ENCODE peak calls at places on chromosomes 1 and 21, in seven cellular contexts. P, J, D, Q, F, Z and I are unnamed samples. For H3K4me1, the result is how much of the 10 kb centered on the place peaks cover.

GRCh38 chr21:34599534-34600101 is 15.3 kb downstream of the RCAN1 start:
- DNase-seq in P (no peak), J (no peak), D (no peak), Q (no peak), F (no peak), Z (no peak), I (no peak)

GRCh38 chr1:230915079-230915478 is 46.8 kb upstream of the C1orf198 start:
- DNase-seq in P (no peak), J (no peak), D (no peak), Q (no peak), F (peak), Z (no peak), I (no peak)

GRCh38 chr1:11576109-11576875 is 77.9 kb downstream of the FBXO2 start:
- DNase-seq in P (no peak), J (peak), D (no peak), Q (no peak), F (no peak), Z (no peak), I (no peak)

GRCh38 chr1:116716391-116716790 is 37.8 kb upstream of the CD2 start:
- DNase-seq in P (no peak), J (no peak), D (no peak), Q (no peak), F (no peak), Z (no peak), I (no peak)

GRCh38 chr1:117058810-117059209 is 1.3 kb upstream of the TTF2 start:
- DNase-seq in P (no peak), J (no peak), D (no peak), Q (peak), F (no peak), Z (no peak), I (no peak)

GRCh38 chr1:16091296-16091695 is 17.8 kb upstream of the FAM131C start:
- DNase-seq in P (no peak), J (no peak), D (no peak), Q (no peak), F (no peak), Z (no peak), I (peak)

GRCh38 chr1:82632164-82632563 is 831.4 kb downstream of the ADGRL2 start:
- DNase-seq in P (no peak), J (no peak), D (no peak), Q (no peak), F (no peak), Z (no peak), I (no peak)

GRCh38 chr1:207282496-207283380 is 38.7 kb upstream of the CD55 start:
- DNase-seq in P (no peak), J (no peak), D (no peak), Q (no peak), F (peak), Z (no peak), I (no peak)

GRCh38 chr1:1554926-1555915 is 14.8 kb upstream of the TMEM240 start:
- DNase-seq in P (peak), J (no peak), D (no peak), Q (peak), F (peak), Z (no peak), I (no peak)

GRCh38 chr1:93820554-93821411 is 58.2 kb downstream of the DNTTIP2 start:
- DNase-seq in P (no peak), J (no peak), D (no peak), Q (no peak), F (no peak), Z (no peak), I (no peak)

GRCh38 chr21:16046625-16047340 is 317.0 kb downstream of the USP25 start:
- DNase-seq in P (peak), J (no peak), D (no peak), Q (no peak), F (peak), Z (no peak), I (no peak)

GRCh38 chr1:62891961-62892562 is 108.1 kb downstream of the ATG4C start:
- DNase-seq in P (no peak), J (no peak), D (no peak), Q (no peak), F (no peak), Z (peak), I (no peak)

GRCh38 chr1:215958836-215959235 is 391.7 kb downstream of the KCTD3 start:
- DNase-seq in P (peak), J (no peak), D (no peak), Q (no peak), F (peak), Z (no peak), I (no peak)

GRCh38 chr21:33089439-33089838 is 19.5 kb downstream of the OLIG1 start:
- DNase-seq in P (no peak), J (no peak), D (no peak), Q (no peak), F (no peak), Z (no peak), I (no peak)

GRCh38 chr1:4110888-4111287 is 210.8 kb upstream of the C1orf174 start:
- DNase-seq in P (no peak), J (no peak), D (no peak), Q (no peak), F (no peak), Z (no peak), I (no peak)

GRCh38 chr1:94729287-94729686 is 90.9 kb upstream of the SLC44A3 start:
- DNase-seq in P (peak), J (no peak), D (no peak), Q (no peak), F (peak), Z (no peak), I (no peak)

GRCh38 chr21:33208534-33208933 is 21.2 kb upstream of the IFNAR2 start:
- DNase-seq in P (no peak), J (no peak), D (no peak), Q (no peak), F (no peak), Z (no peak), I (no peak)

GRCh38 chr1:10245674-10246073 is 35.3 kb downstream of the KIF1B start:
- DNase-seq in P (no peak), J (no peak), D (no peak), Q (no peak), F (no peak), Z (no peak), I (no peak)

GRCh38 chr1:55986003-55986402 is 593.4 kb downstream of the PLPP3 start:
- DNase-seq in P (peak), J (no peak), D (no peak), Q (no peak), F (no peak), Z (no peak), I (no peak)

GRCh38 chr1:117576236-117576635 is 29.6 kb upstream of the TENT5C start:
- DNase-seq in P (no peak), J (no peak), D (no peak), Q (no peak), F (no peak), Z (no peak), I (no peak)

GRCh38 chr1:220151454-220151853 is 57.5 kb downstream of the IARS2 start:
- DNase-seq in P (peak), J (no peak), D (no peak), Q (no peak), F (peak), Z (no peak), I (no peak)

GRCh38 chr1:203206116-203206687 is 19.7 kb upstream of the CHI3L1 start:
- DNase-seq in P (no peak), J (no peak), D (no peak), Q (no peak), F (no peak), Z (no peak), I (no peak)

GRCh38 chr1:119294728-119295127 is 73.9 kb upstream of the HAO2 start:
- DNase-seq in P (no peak), J (no peak), D (peak), Q (no peak), F (no peak), Z (peak), I (no peak)

GRCh38 chr1:92502247-92502646 is 15.5 kb upstream of the GFI1 start:
- DNase-seq in P (peak), J (no peak), D (no peak), Q (no peak), F (peak), Z (no peak), I (no peak)

GRCh38 chr1:241488739-241489138 is 30.8 kb downstream of the FH start:
- DNase-seq in P (no peak), J (no peak), D (no peak), Q (no peak), F (no peak), Z (no peak), I (no peak)

GRCh38 chr1:157697781-157698569 is 2.6 kb downstream of the FCRL3 start:
- DNase-seq in P (no peak), J (no peak), D (no peak), Q (no peak), F (no peak), Z (no peak), I (no peak)

GRCh38 chr1:157700305-157700704 is 264 bp downstream of the FCRL3 start:
- DNase-seq in P (no peak), J (no peak), D (no peak), Q (no peak), F (no peak), Z (no peak), I (no peak)

GRCh38 chr1:157703981-157704380 is 3.4 kb upstream of the FCRL3 start:
- DNase-seq in P (no peak), J (no peak), D (no peak), Q (no peak), F (no peak), Z (no peak), I (no peak)

GRCh38 chr1:157702308-157702825 is 1.8 kb upstream of the FCRL3 start:
- DNase-seq in P (no peak), J (no peak), D (no peak), Q (no peak), F (no peak), Z (no peak), I (no peak)

DNA sequence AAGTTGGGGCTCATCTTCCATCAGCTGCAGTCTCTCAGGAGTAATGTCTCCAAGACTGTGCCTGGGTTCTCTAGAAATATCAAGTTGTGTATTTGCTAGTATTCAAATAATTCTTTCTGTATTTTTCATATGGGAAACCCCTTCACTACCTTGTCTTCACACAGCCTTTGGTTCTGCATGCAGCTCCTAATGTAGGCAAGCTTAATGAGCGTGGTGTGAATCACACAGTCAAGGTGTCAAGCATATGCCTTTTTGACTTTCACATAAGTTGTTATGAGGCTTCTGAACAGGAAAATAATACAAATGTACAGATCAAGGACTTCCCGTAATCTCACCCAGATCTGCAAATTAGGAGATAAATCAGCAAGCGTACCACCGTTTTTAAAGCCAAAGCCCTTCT is at the start of gene FCRL3:
- DNase-seq in P (no peak), J (no peak), D (no peak), Q (no peak), F (no peak), Z (no peak), I (no peak)
- H3K9ac ChIP-seq in P (no peak), J (no peak), D (no peak), Q (no peak), F (no peak), Z (no peak), I (no peak)

DNA sequence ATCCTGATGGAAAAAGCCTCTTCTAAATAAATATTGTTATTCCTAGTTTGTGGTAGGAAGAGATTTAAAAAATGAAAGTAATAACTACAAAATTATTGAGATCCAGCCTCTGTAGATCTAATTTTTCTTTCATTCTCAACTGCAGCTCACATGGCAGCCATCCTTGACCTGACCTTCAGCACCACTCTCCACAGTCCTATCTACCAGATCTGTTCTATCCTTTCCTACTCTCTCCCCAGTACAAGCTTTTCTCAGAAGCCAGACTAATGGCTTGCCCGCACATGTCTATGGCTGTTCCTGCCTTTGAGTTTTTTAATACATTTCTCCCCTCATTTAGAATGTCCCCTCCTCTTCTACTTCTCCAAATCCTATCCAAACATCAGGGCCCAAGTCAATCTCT is 51.5 kb downstream of the MACO1 start:
- DNase-seq in P (no peak), J (no peak), D (no peak), Q (peak), F (no peak), Z (no peak), I (no peak)
- H3K4me1 ChIP-seq in P (under half), J (under half), D (under half), Q (under half), F (under half), Z (under half), I (under half)

GRCh38 chr1:228723921-228724320 is 11.4 kb upstream of the RHOU start:
- DNase-seq in P (no peak), J (no peak), D (no peak), Q (no peak), F (no peak), Z (peak), I (no peak)

GRCh38 chr1:228723287-228723686 is 12.0 kb upstream of the RHOU start:
- DNase-seq in P (no peak), J (no peak), D (no peak), Q (no peak), F (no peak), Z (no peak), I (no peak)

GRCh38 chr1:228725178-228725577 is 10.1 kb upstream of the RHOU start:
- DNase-seq in P (no peak), J (no peak), D (no peak), Q (no peak), F (no peak), Z (no peak), I (no peak)

GRCh38 chr1:228721407-228721806 is 13.9 kb upstream of the RHOU start:
- DNase-seq in P (no peak), J (no peak), D (no peak), Q (no peak), F (no peak), Z (no peak), I (no peak)
- H3K27ac ChIP-seq in P (no peak), J (no peak), D (no peak), Q (no peak), F (no peak), Z (no peak), I (no peak)

DNA sequence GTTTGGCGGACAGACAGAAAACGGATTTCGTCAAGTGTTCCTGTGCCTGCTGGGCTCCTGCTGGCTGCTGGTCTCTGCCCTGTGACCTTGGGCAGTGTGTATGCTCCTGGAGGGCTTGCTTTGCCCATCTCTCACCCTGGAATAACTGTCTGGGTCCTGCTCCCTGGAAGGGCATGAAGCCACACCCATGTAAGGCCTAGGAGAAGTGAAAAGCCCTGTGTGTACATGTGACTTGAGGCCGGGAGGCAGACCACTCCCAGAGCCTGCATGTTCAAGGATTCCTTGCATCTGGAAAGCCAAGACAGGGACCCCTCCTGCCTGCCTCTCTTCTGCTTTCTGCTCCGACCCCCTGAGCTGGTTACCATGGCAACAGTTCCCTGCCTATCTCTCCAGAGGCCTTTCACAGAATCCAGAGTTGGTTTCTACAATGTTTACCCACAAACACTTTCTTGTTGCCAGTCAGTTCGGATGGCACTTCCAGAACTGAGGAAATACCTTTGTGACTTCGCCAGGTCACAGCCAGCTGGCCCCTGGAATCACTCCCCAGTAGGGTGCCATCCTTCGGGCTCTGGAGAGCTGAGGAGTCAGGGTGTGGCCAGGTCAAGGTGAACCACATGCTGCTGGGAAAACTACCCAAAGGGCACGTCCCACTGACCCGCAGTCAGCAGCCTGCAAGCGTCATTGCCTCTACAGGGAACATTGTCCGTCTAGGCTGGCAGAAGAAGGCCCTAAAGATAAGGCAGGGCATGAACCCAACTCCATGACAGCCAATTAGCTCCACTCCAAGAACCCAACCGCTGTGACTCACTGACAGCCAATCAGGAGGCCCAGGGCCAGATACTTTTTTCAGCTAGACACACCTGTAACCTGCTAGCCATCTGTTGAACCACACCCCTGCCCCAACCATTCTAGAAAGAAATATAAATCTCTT is 14.7 kb upstream of the GPR37L1 start:
- DNase-seq in P (no peak), J (no peak), D (no peak), Q (peak), F (no peak), Z (no peak), I (peak)
- H3K9ac ChIP-seq in P (no peak), J (no peak), D (no peak), Q (peak), F (no peak), Z (no peak), I (peak)